ENCODE peak calls at places on chromosomes 5 and 9, in ten cellular contexts. D, E, C, Y, R, K, V, B, G and H are unnamed samples.
A peak's percentile ranks its signal among the peaks of the same experiment; 100 is the strongest.

GRCh38 chr9:131500377-131500776 is 2.3 kb upstream of the POMT1 start:
- DNase-seq in G (no peak), E (no peak), K (no peak), R (no peak), Y (no peak), D (no peak), B (no peak), V (no peak), C (no peak), H (no peak)

GRCh38 chr5:63055421-63055820 is 476.8 kb downstream of the LRRC70 start:
- DNase-seq in K (no peak), C (no peak), Y (no peak), D (no peak), B (no peak), R (peak; percentile 60), G (no peak), V (no peak), E (peak; percentile 56), H (no peak)

GRCh38 chr9:2623046-2623865 is 1.7 kb downstream of the VLDLR start:
- DNase-seq in V (peak; percentile 84), Y (no peak), B (peak; percentile 68), R (peak; percentile 89), K (peak; percentile 76), D (peak; percentile 67), E (peak; percentile 67), C (peak; percentile 42), G (peak; percentile 88), H (peak; percentile 37)

GRCh38 chr5:69497006-69497520 is 4.5 kb downstream of the OCLN start:
- DNase-seq in V (no peak), K (no peak), Y (no peak), C (peak; percentile 56), R (no peak), D (no peak), B (no peak), G (no peak), E (no peak), H (no peak)

GRCh38 chr9:133375116-133375723 is 640 bp downstream of the SURF4 start:
- DNase-seq in C (peak; percentile 39), D (no peak), G (no peak), K (no peak), V (no peak), R (peak; percentile 47), Y (peak; percentile 65), E (peak; percentile 82), B (no peak), H (peak; percentile 71)

GRCh38 chr5:63101870-63102269 is 523.3 kb downstream of the LRRC70 start:
- DNase-seq in D (no peak), V (no peak), C (no peak), G (no peak), B (no peak), E (no peak), R (no peak), K (no peak), Y (no peak), H (no peak)

GRCh38 chr9:70484232-70485130 is 70.0 kb upstream of the KLF9 start:
- DNase-seq in D (no peak), K (no peak), R (peak; percentile 73), B (peak; percentile 56), Y (peak; percentile 38), E (peak; percentile 74), C (peak; percentile 67), V (no peak), G (no peak), H (peak; percentile 84)

GRCh38 chr9:98146101-98146991 is 27.3 kb upstream of the TRIM14 start:
- DNase-seq in Y (no peak), G (peak; percentile 59), D (peak; percentile 29), C (no peak), E (peak; percentile 88), K (no peak), B (no peak), V (peak; percentile 96), R (peak; percentile 68), H (peak; percentile 73)

GRCh38 chr5:146548781-146549449 is 32.9 kb upstream of the GPR151 start:
- DNase-seq in E (no peak), G (no peak), Y (no peak), K (no peak), C (no peak), D (no peak), B (no peak), R (no peak), V (no peak), H (no peak)

GRCh38 chr5:175214152-175214551 is 229.8 kb downstream of the DRD1 start:
- DNase-seq in V (no peak), Y (no peak), B (no peak), R (peak; percentile 52), D (no peak), E (peak; percentile 30), K (no peak), G (peak; percentile 90), C (peak; percentile 97), H (peak; percentile 21)

GRCh38 chr9:104808030-104808614 is 44.2 kb downstream of the NIPSNAP3B start:
- DNase-seq in G (no peak), D (no peak), C (peak; percentile 44), Y (no peak), K (no peak), V (no peak), E (peak; percentile 32), B (peak; percentile 27), R (peak; percentile 8), H (peak; percentile 49)

GRCh38 chr9:68834931-68835520 is 130.0 kb downstream of the PIP5K1B start:
- DNase-seq in C (no peak), V (no peak), E (no peak), K (no peak), R (no peak), D (no peak), B (no peak), G (no peak), Y (no peak), H (no peak)

GRCh38 chr5:36713541-36713940 is 107.1 kb downstream of the SLC1A3 start:
- DNase-seq in E (no peak), G (no peak), Y (no peak), D (no peak), V (no peak), R (no peak), C (no peak), B (no peak), K (no peak), H (no peak)

DNA sequence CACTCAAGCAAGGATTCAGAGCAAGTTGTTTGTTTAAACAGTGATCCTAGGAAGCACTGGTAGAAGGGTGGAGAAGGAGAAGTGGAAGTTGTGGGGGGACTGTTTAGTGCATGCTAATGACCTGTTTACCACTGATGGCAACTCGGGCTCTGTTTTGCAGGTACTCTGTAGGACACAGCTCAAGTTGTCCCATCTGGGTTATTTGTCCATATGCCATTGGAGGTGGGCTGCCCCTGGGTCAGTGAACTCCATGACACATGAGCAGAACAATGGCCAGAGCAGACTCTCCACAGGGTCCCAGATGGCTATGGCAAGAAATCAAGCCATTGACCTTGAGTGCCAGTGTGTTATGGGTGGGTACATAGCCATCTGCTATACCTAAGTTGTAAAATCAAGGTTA is 175.9 kb downstream of the GAS1 start:
- DNase-seq in R (no peak), C (no peak), B (no peak), V (no peak), K (no peak), E (no peak), Y (no peak), D (no peak), G (no peak), H (no peak)
- H3K4me1 ChIP-seq in R (no peaks in the 10 kb centered on the region), C (no peaks in the 10 kb centered on the region), B (no peaks in the 10 kb centered on the region), V (no peaks in the 10 kb centered on the region), K (no peaks in the 10 kb centered on the region), E (no peaks in the 10 kb centered on the region), Y (no peaks in the 10 kb centered on the region), D (no peaks in the 10 kb centered on the region), G (no peaks in the 10 kb centered on the region), H (peaks cover 12% of the 10 kb centered on the region)

DNA sequence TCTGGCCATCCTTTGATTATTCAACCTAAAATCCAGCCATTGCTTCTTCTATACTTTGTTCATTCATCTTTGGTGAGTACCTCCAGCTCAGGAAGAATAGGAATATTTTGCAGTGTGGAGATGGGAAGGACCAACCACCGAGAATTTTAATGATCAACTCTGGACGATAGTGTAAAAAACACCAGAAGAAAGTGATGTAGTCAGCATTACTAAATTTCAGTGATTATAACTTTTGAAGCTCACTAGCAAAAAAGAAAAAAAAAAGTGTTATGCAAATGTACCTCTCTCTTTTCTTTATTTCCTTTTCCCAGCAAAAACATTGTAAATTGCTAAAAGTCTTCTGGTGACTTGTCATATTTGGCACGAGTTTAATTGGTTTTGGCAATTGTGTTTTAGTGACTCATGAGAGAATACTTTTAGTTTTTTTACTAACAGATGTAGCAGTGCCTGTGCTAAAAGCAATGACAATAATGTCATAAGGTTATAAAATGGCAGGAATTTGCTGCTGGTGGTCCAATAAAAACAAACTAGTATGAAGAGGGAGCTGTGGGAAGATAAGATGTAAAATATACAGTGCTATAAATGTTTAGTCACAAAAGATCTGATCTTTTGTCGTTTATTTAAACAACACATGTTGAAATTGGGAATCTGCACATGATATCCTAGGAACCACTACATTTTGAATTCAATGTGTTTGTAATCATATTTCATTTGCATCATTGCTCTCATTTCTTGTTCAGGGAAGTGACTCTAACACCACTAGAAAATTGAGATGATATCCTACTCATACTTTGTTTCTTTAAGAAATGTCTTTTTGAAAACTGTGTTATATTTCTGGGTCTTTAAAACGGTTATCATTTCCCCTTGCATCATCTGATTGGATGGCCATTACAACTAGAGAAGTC is 81.3 kb upstream of the ERCC6L2 start:
- DNase-seq in G (no peak), C (peak; percentile 97), Y (no peak), E (no peak), K (no peak), B (no peak), V (no peak), D (no peak), R (no peak), H (peak; percentile 89)
- H3K4me3 ChIP-seq in G (no peak overlapping the region), C (no peak overlapping the region), Y (no peak overlapping the region), E (no peak overlapping the region), K (no peak overlapping the region), B (no peak overlapping the region), V (no peak overlapping the region), D (no peak overlapping the region), R (no peak overlapping the region), H (peak overlapping the region; percentile 23)

DNA sequence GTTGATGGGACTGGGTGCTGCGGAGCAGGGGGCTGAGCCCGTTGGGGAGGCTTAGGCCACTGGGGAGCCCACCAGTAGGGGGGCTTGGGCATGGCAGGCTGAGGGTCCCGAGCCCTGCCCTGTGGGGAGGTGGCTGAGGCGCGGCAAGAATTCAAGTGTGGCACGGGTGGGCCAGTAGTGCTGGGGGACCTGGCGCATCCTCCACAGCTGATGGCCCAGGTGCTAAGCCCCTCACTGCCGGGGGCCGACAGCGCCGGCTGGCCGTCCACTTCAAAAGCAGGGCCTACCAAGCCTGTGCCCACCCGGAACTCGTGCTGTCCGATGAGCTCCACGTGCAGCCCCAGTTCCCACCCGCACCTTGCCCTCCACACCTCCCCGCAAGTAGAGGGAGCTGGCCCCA is 917.5 kb downstream of the TAF11L14 start:
- DNase-seq in E (no peak), B (no peak), K (peak; percentile 63), G (no peak), Y (no peak), V (no peak), C (no peak), D (no peak), R (no peak), H (no peak)
- H3K9me3 ChIP-seq in E (no peaks in the 10 kb centered on the region), B (peaks cover 9% of the 10 kb centered on the region), K (peaks cover 29% of the 10 kb centered on the region), G (peaks cover 7% of the 10 kb centered on the region), Y (no peaks in the 10 kb centered on the region), V (no peaks in the 10 kb centered on the region), C (no peaks in the 10 kb centered on the region), D (peaks cover 51% of the 10 kb centered on the region), R (no peaks in the 10 kb centered on the region), H (peaks cover 4% of the 10 kb centered on the region)

DNA sequence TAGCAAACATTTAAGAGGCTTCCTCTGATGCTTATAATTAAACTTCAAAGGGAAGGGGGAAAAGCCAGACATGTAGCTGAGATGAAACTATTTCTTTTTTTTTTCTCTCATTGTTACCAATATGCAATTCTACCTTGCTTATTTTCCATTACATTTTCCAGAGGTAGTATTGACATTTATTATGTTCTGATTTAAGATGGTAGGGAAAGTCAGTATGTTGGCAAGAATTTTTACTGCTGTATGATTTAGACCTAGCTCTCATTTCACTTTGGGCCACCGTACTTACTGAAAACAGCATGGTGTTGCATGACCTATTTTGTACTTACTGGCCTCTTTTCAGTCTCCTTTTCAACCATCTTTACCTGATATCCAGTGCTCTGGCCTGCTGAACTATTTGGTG is 9.6 kb upstream of the SPINK6 start:
- DNase-seq in D (no peak), B (no peak), Y (no peak), V (no peak), K (no peak), C (no peak), E (no peak), R (no peak), G (no peak), H (no peak)
- H3K4me1 ChIP-seq in D (no peaks in the 10 kb centered on the region), B (no peaks in the 10 kb centered on the region), Y (no peaks in the 10 kb centered on the region), V (no peaks in the 10 kb centered on the region), K (no peaks in the 10 kb centered on the region), C (no peaks in the 10 kb centered on the region), E (no peaks in the 10 kb centered on the region), R (no peaks in the 10 kb centered on the region), G (no peaks in the 10 kb centered on the region), H (peaks cover 8% of the 10 kb centered on the region)